ENCODE peak calls at places on chromosomes 13 and 19, in eight cellular contexts. S is kidney tubule cell; M is AG09319; K is activated T-helper 1 cell treated with anti-CD3 and anti-CD28 coated beads, Interleukin-2, amount 50 U/mL, for 16 hours; X is CD4-positive, alpha-beta T cell; D is cardiac fibroblast; H is mucosa of descending colon; I is adrenal gland. Y is an unnamed sample.

GRCh38 chr19:6045108-6045507 is 65.2 kb downstream of the RFX2 start:
- DNase-seq in S (no peak), M (no peak), K (no peak), X (no peak), D (no peak), H (no peak), I (peak; percentile 10), Y (no peak)

GRCh38 chr19:29400917-29401711 is 124.7 kb upstream of the VSTM2B start:
- DNase-seq in S (no peak), M (no peak), K (no peak), X (no peak), D (no peak), H (no peak), I (no peak), Y (no peak)

GRCh38 chr19:6288737-6289136 is 9.0 kb upstream of the MLLT1 start:
- DNase-seq in S (no peak), M (no peak), K (no peak), X (no peak), D (no peak), H (no peak), I (no peak), Y (no peak)

GRCh38 chr13:94515352-94515751 is 35.9 kb upstream of the DCT start:
- DNase-seq in S (no peak), M (no peak), K (no peak), X (no peak), D (no peak), H (no peak), I (no peak), Y (no peak)

GRCh38 chr19:38538793-38539528 is 78.8 kb downstream of the MAP4K1 start:
- DNase-seq in S (peak; percentile 9), M (no peak), K (no peak), X (peak; percentile 26), D (no peak), H (no peak), I (no peak), Y (no peak)

GRCh38 chr19:15436012-15436825 is 13.5 kb downstream of the WIZ start:
- DNase-seq in S (no peak), M (no peak), K (no peak), X (no peak), D (no peak), H (no peak), I (no peak), Y (no peak)

GRCh38 chr19:17323274-17323972 is 11.2 kb downstream of the ANO8 start:
- DNase-seq in S (no peak), M (no peak), K (no peak), X (no peak), D (no peak), H (no peak), I (no peak), Y (no peak)

GRCh38 chr13:75415720-75416119 is 66.2 kb downstream of the TBC1D4 start:
- DNase-seq in S (peak; percentile 22), M (peak; percentile 43), K (no peak), X (no peak), D (peak; percentile 87), H (no peak), I (no peak), Y (no peak)

GRCh38 chr19:670609-671075 is 5.5 kb upstream of the FSTL3 start:
- DNase-seq in S (no peak), M (no peak), K (no peak), X (no peak), D (no peak), H (no peak), I (no peak), Y (no peak)

GRCh38 chr19:8973501-8974091 is 36.6 kb downstream of the MUC16 start:
- DNase-seq in S (no peak), M (no peak), K (no peak), X (no peak), D (peak; percentile 9), H (peak; percentile 7), I (no peak), Y (no peak)

GRCh38 chr19:50365434-50366306 is at the start of gene NAPSA:
- DNase-seq in S (no peak), M (no peak), K (no peak), X (no peak), D (no peak), H (no peak), I (no peak), Y (no peak)

GRCh38 chr13:30551194-30551593 is 66.5 kb upstream of the USPL1 start:
- DNase-seq in S (peak; percentile 31), M (no peak), K (no peak), X (no peak), D (peak; percentile 57), H (peak; percentile 33), I (no peak), Y (no peak)

GRCh38 chr13:73880365-73880764 is 253.8 kb downstream of the KLF12 start:
- DNase-seq in S (peak; percentile 43), M (no peak), K (no peak), X (no peak), D (peak; percentile 54), H (no peak), I (no peak), Y (no peak)

GRCh38 chr13:33742321-33742720 is 75.6 kb upstream of the RFC3 start:
- DNase-seq in S (no peak), M (no peak), K (no peak), X (no peak), D (no peak), H (no peak), I (no peak), Y (no peak)

GRCh38 chr13:82636119-82636518 is 1246.2 kb downstream of the SLITRK1 start:
- DNase-seq in S (no peak), M (no peak), K (no peak), X (no peak), D (no peak), H (no peak), I (no peak), Y (no peak)